ENCODE peak calls at places on chromosomes 6 and 20, in four cellular contexts. U is choroid plexus epithelial cell, A is bronchial epithelial cell, B is cardiac fibroblast. I is an unnamed sample.

GRCh38 chr6:12842126-12842525 is 125.6 kb downstream of the PHACTR1 start:
- DNase-seq in U (no peak), A (peak; percentile 18), B (no peak), I (no peak)

GRCh38 chr6:8674088-8674487 is 238.7 kb upstream of the SLC35B3 start:
- DNase-seq in U (no peak), A (no peak), B (no peak), I (no peak)

GRCh38 chr20:38143238-38143645 is 21.8 kb downstream of the TGM2 start:
- DNase-seq in U (no peak), A (peak; percentile 77), B (no peak), I (no peak)

GRCh38 chr20:64099880-64100565 is 7.3 kb downstream of the NPBWR2 start:
- DNase-seq in U (no peak), A (no peak), B (no peak), I (no peak)

GRCh38 chr6:129314575-129314974 is 395.4 kb downstream of the ARHGAP18 start:
- DNase-seq in U (no peak), A (no peak), B (no peak), I (no peak)

GRCh38 chr6:87078983-87079616 is 15.8 kb downstream of the CGA start:
- DNase-seq in U (peak; percentile 82), A (peak; percentile 58), B (peak; percentile 68), I (peak; percentile 52)

GRCh38 chr20:32685541-32686529 is 12.1 kb upstream of the C20orf203 start:
- DNase-seq in U (peak; percentile 90), A (peak; percentile 66), B (peak; percentile 86), I (peak; percentile 87)

GRCh38 chr6:32189082-32189741 is 790 bp downstream of the PBX2 start:
- DNase-seq in U (no peak), A (no peak), B (no peak), I (no peak)

GRCh38 chr6:101956961-101957360 is 563.5 kb downstream of the GRIK2 start:
- DNase-seq in U (no peak), A (no peak), B (no peak), I (peak; percentile 58)

GRCh38 chr20:62819494-62820174 is 2.8 kb downstream of the COL9A3 start:
- DNase-seq in U (peak; percentile 50), A (no peak), B (peak; percentile 63), I (peak; percentile 36)

GRCh38 chr6:160992323-160993314 is 1.1 kb downstream of the MAP3K4 start:
- DNase-seq in U (peak; percentile 86), A (peak; percentile 71), B (peak; percentile 86), I (peak; percentile 73)

GRCh38 chr20:32501709-32502108 is 83.4 kb downstream of the NOL4L start:
- DNase-seq in U (peak; percentile 37), A (peak; percentile 91), B (no peak), I (peak; percentile 61)

GRCh38 chr6:74785236-74785635 is 420.6 kb downstream of the COL12A1 start:
- DNase-seq in U (peak; percentile 21), A (peak; percentile 5), B (peak; percentile 12), I (peak; percentile 28)

GRCh38 chr6:11999245-11999644 is 12.9 kb upstream of the HIVEP1 start:
- DNase-seq in U (peak; percentile 15), A (no peak), B (peak; percentile 69), I (peak; percentile 27)

GRCh38 chr6:12421596-12421995 is 131.4 kb downstream of the EDN1 start:
- DNase-seq in U (no peak), A (no peak), B (no peak), I (no peak)

GRCh38 chr6:73640179-73640750 is 13.5 kb downstream of the SLC17A5 start:
- DNase-seq in U (no peak), A (no peak), B (no peak), I (peak; percentile 61)

GRCh38 chr6:12385316-12385715 is 95.2 kb downstream of the EDN1 start:
- DNase-seq in U (no peak), A (no peak), B (no peak), I (no peak)

GRCh38 chr20:5353624-5354496 is 37.1 kb upstream of the PROKR2 start:
- DNase-seq in U (peak; percentile 82), A (peak; percentile 83), B (peak; percentile 49), I (no peak)

GRCh38 chr6:15266423-15266996 is 20.6 kb downstream of the JARID2 start:
- DNase-seq in U (peak; percentile 59), A (no peak), B (peak; percentile 51), I (no peak)

GRCh38 chr6:34146021-34146782 is at the start of gene GRM4:
- DNase-seq in U (no peak), A (no peak), B (no peak), I (no peak)

GRCh38 chr6:54282186-54282585 is 26.1 kb upstream of the TINAG start:
- DNase-seq in U (peak; percentile 30), A (peak; percentile 59), B (peak; percentile 18), I (peak; percentile 88)

GRCh38 chr20:3430376-3431069 is 23.1 kb upstream of the DNAAF9 start:
- DNase-seq in U (no peak), A (peak; percentile 41), B (no peak), I (peak; percentile 62)

GRCh38 chr6:131136021-131136847 is 967 bp downstream of the AKAP7 start:
- DNase-seq in U (peak; percentile 69), A (peak; percentile 22), B (peak; percentile 67), I (peak; percentile 67)

GRCh38 chr6:20156824-20157223 is 55.4 kb downstream of the MBOAT1 start:
- DNase-seq in U (no peak), A (no peak), B (no peak), I (no peak)

GRCh38 chr6:5295612-5296011 is 34.3 kb downstream of the FARS2 start:
- DNase-seq in U (peak; percentile 63), A (no peak), B (no peak), I (peak; percentile 43)

GRCh38 chr6:146295695-146296094 is 247.9 kb upstream of the RAB32 start:
- DNase-seq in U (no peak), A (no peak), B (no peak), I (no peak)
- TF ChIP-seq CTCF in U (no peak), A (no peak), B (no peak), I (no peak)

DNA sequence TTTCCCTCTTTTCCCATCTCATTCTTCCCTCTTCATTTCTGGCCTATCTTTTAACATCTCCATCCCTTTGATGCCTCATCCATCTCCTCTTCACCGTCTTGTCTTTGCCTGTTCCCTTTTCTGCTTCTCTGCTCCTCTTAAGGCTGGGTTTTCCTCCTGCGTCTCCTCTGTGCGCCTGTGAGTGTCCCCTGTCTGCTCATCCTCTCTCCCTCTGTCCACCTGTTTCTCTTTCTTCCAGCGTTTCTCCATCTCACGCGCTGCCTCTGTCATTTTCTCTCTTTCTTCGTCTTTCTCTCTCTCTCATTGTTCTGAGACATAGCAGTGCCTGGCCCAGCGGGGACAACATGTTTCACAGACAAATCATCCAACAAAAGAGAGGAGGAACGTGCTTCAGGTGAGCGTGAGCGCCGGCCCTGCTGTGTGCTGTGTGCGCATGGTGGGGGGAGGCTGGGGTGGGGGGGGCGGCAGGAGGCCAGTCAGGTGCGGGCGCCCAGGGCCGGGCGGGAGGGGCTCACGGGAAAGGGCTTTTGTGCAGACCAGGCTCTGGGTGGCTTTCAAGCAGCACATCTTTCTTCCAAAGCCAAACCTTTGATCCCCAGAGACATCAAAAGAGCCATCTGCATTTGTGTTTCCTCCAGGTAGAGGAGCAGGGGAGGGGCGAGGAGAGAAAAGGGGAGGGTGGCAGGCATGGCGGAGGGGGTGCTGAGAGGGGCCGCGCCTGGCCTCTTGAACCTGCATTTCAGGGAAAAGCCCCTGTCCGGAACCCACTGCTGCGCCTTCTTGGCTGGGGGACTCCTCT is 121.3 kb downstream of the VEGFA start:
- DNase-seq in U (no peak), A (no peak), B (no peak), I (no peak)
- H3K4me3 ChIP-seq in U (no peak overlapping the region), A (no peak overlapping the region), B (no peak overlapping the region), I (no peak overlapping the region)

GRCh38 chr20:9359561-9360308 is 154.7 kb upstream of the LAMP5 start:
- DNase-seq in U (peak; percentile 89), A (peak; percentile 56), B (peak; percentile 80), I (peak; percentile 82)
- TF ChIP-seq CTCF in U (peak; percentile 69), A (peak; percentile 55), B (peak; percentile 39), I (peak; percentile 31)

GRCh38 chr6:3751730-3752537 is 421 bp upstream of the PXDC1 start:
- DNase-seq in U (peak; percentile 94), A (peak; percentile 68), B (peak; percentile 97), I (peak; percentile 93)

GRCh38 chr6:3753228-3753795 is 1.8 kb upstream of the PXDC1 start:
- DNase-seq in U (peak; percentile 63), A (peak; percentile 39), B (no peak), I (no peak)

GRCh38 chr6:3750324-3751018 is 1.0 kb downstream of the PXDC1 start:
- DNase-seq in U (peak; percentile 81), A (peak; percentile 46), B (peak; percentile 79), I (peak; percentile 74)

GRCh38 chr6:3751019-3751729 is at the start of gene PXDC1:
- DNase-seq in U (peak; percentile 33), A (no peak), B (no peak), I (no peak)

GRCh38 chr6:3752538-3753227 is 1.2 kb upstream of the PXDC1 start:
- DNase-seq in U (no peak), A (peak; percentile 3), B (no peak), I (no peak)
- H3K4me3 ChIP-seq in U (peak overlapping the region; percentile 73), A (peak overlapping the region; percentile 88), B (peak overlapping the region; percentile 37), I (peak overlapping the region; percentile 63)

GRCh38 chr6:84774174-84775158 is 10.1 kb upstream of the TBX18 start:
- DNase-seq in U (peak; percentile 77), A (peak; percentile 30), B (peak; percentile 82), I (no peak)
- TF ChIP-seq CTCF in U (peak; percentile 48), A (peak; percentile 80), B (peak; percentile 30), I (peak; percentile 38)